ENCODE peak calls at places on chromosomes 6 and 20, in four cellular contexts. T, N, K and W are unnamed samples.

GRCh38 chr20:40568200-40568599 is 120.8 kb downstream of the MAFB start:
- DNase-seq in T (no peak), K (no peak), N (no peak), W (no peak)

GRCh38 chr6:26183581-26184408 is 96.6 kb downstream of the HFE start:
- DNase-seq in N (peak), K (peak), T (no peak), W (peak)

GRCh38 chr6:163751032-163751525 is 336.6 kb downstream of the QKI start:
- DNase-seq in N (no peak), T (no peak), K (no peak), W (peak)

GRCh38 chr6:146543940-146544661 is 468 bp downstream of the RAB32 start:
- DNase-seq in N (no peak), T (peak), K (no peak), W (peak)

GRCh38 chr6:37442416-37443218 is 9.6 kb downstream of the CMTR1 start:
- DNase-seq in N (no peak), K (no peak), T (no peak), W (no peak)

GRCh38 chr6:129240492-129240853 is 357.5 kb downstream of the LAMA2 start:
- DNase-seq in K (no peak), N (no peak), T (no peak), W (no peak)

GRCh38 chr6:44386364-44386928 is 1.1 kb upstream of the CDC5L start:
- DNase-seq in K (no peak), T (no peak), N (no peak), W (no peak)

GRCh38 chr6:143727035-143727434 is 49.3 kb downstream of the PHACTR2 start:
- DNase-seq in N (no peak), K (no peak), T (no peak), W (no peak)

GRCh38 chr6:90249044-90249443 is 47.6 kb downstream of the BACH2 start:
- DNase-seq in T (no peak), N (no peak), K (no peak), W (peak)

GRCh38 chr6:129440691-129441090 is 269.3 kb downstream of the ARHGAP18 start:
- DNase-seq in T (no peak), K (no peak), N (no peak), W (no peak)

GRCh38 chr6:88670369-88670768 is 293.0 kb downstream of the RNGTT start:
- DNase-seq in T (no peak), K (no peak), N (no peak), W (no peak)

GRCh38 chr6:16742116-16742515 is 19.1 kb downstream of the ATXN1 start:
- DNase-seq in K (no peak), N (no peak), T (no peak), W (no peak)

GRCh38 chr6:168032383-168032760 is 34.9 kb downstream of the KIF25 start:
- DNase-seq in N (no peak), T (no peak), K (no peak), W (no peak)
- TF ChIP-seq CTCF in N (no peak), T (no peak), K (no peak), W (no peak)

GRCh38 chr6:45498620-45499019 is 120.9 kb upstream of the SUPT3H start:
- DNase-seq in N (no peak), T (no peak), K (no peak), W (no peak)

GRCh38 chr6:45504947-45505346 is 127.2 kb upstream of the SUPT3H start:
- DNase-seq in K (no peak), T (no peak), N (no peak), W (no peak)

GRCh38 chr6:45505470-45505869 is 127.7 kb upstream of the SUPT3H start:
- DNase-seq in T (no peak), N (no peak), K (no peak), W (no peak)

GRCh38 chr6:45502446-45502845 is 124.7 kb upstream of the SUPT3H start:
- DNase-seq in N (no peak), K (no peak), T (no peak), W (no peak)

GRCh38 chr6:45500924-45501816 is 123.4 kb upstream of the SUPT3H start:
- DNase-seq in K (no peak), N (no peak), T (peak), W (no peak)
- TF ChIP-seq CTCF in K (no peak), N (no peak), T (peak), W (no peak)

GRCh38 chr6:165229216-165229615 is 80.2 kb downstream of the C6orf118 start:
- DNase-seq in K (no peak), N (no peak), T (no peak), W (no peak)
- TF ChIP-seq CTCF in K (no peak), N (no peak), T (no peak), W (no peak)

DNA sequence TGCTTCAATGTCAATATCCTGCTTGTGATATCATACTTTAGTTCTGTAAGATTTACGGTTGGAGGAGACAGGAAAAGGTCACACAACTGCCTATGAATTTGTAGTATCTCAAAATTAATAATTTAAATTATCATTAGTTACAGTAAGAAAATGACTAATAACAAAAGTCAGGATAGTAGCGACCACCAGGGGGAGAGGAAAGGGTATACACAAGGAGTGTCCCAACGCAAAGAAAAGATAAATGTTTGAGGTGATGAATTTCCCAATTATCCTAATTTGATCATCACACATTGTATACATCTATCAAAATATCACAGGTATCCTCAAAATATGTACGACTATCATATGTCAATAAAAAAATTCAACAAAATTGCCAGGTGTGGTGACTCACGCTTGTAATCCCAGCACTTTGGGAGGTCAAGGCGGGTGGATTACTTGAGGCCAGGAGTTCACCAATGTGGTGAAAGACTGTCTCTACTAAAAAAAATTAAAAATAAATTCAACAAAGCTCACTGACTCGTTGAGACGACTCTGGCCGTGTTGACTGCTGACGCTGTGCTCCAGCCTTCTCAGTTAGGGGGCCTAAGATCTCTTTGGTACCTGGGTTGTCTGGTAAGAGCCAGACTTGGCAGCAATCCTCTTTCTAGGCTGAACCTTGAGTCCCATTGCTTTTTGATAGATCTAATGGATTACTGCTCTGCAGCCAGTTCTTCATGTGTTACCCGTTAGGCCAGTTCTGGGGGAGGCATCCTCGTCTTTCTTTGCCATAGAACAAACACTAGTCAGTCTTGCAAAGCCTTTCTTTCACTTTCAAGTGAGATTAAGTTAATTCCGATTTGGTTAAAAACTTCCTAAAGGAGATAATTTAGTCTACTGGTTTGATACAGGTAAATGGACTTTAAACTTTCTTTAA is 9.0 kb upstream of the OVOL2 start:
- DNase-seq in T (no peak), K (no peak), N (no peak), W (no peak)
- TF ChIP-seq CTCF in T (no peak), K (no peak), N (no peak), W (no peak)

GRCh38 chr6:108260809-108261569 is at the start of gene SNX3:
- DNase-seq in K (peak), N (peak), T (peak), W (peak)
- TF ChIP-seq CTCF in K (no peak), N (no peak), T (no peak), W (no peak)

GRCh38 chr6:139124887-139125672 is 9.8 kb upstream of the HECA start:
- DNase-seq in N (peak), T (peak), K (peak), W (peak)
- TF ChIP-seq CTCF in N (peak), T (no peak), K (peak), W (peak)

DNA sequence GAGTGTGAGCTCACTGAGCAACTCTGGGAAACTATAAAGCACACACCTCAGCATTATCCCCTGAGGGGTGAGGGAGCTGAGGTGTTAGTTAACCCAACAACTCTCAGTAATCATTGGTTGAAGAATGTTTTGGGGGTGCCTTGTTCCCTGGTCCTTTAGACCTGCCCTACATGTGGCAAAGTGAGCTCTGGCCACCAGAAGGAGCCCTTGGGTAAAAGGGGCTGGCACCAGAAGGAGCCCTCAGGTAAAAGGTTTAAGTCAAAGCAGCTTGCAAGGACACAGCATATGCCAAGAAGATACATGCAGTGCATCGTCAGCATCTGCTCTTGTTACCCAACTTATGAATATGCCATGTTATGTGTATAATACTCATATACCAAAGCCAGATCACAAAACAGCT is 1081.7 kb downstream of the KIF16B start:
- DNase-seq in N (no peak), T (no peak), K (no peak), W (no peak)
- TF ChIP-seq CTCF in N (no peak), T (no peak), K (no peak), W (no peak)